ENCODE peak calls at places on chromosomes 12 and 14, in five cellular contexts. D, H, B, V and I are unnamed samples.
A peak's percentile ranks its signal among the peaks of the same experiment; 100 is the strongest.

GRCh38 chr14:61620130-61620946 is 75.0 kb upstream of the HIF1A start:
- DNase-seq in H (peak; percentile 35), D (no peak), B (no peak), V (peak; percentile 32), I (no peak)

GRCh38 chr14:71621966-71622365 is 310.3 kb upstream of the RGS6 start:
- DNase-seq in V (no peak), H (no peak), B (no peak), D (no peak), I (no peak)

GRCh38 chr14:69154779-69155178 is 1.9 kb upstream of the DCAF5 start:
- DNase-seq in B (no peak), H (no peak), D (no peak), V (peak; percentile 73), I (no peak)

GRCh38 chr14:69170848-69171247 is 17.9 kb upstream of the DCAF5 start:
- DNase-seq in V (no peak), B (no peak), D (no peak), H (no peak), I (no peak)

GRCh38 chr12:100234591-100235304 is 32.1 kb downstream of the DEPDC4 start:
- DNase-seq in B (no peak), D (peak; percentile 29), V (peak; percentile 44), H (peak; percentile 1), I (peak; percentile 48)

GRCh38 chr14:63249112-63249511 is 44.9 kb downstream of the RHOJ start:
- DNase-seq in H (no peak), V (no peak), B (no peak), D (no peak), I (no peak)

GRCh38 chr12:83985068-83985467 is 927.5 kb downstream of the SLC6A15 start:
- DNase-seq in H (no peak), V (no peak), D (no peak), B (no peak), I (no peak)

GRCh38 chr14:92690171-92691011 is 58.0 kb downstream of the LGMN start:
- DNase-seq in D (peak; percentile 59), H (no peak), B (no peak), V (peak; percentile 45), I (no peak)

GRCh38 chr14:58823309-58823708 is 185.5 kb downstream of the DACT1 start:
- DNase-seq in D (no peak), V (no peak), H (no peak), B (no peak), I (no peak)

GRCh38 chr12:113214938-113215400 is 6.3 kb upstream of the TPCN1 start:
- DNase-seq in H (peak; percentile 80), D (peak; percentile 93), B (no peak), V (peak; percentile 81), I (no peak)

GRCh38 chr12:9760699-9761406 is at the start of gene CD69:
- DNase-seq in V (no peak), B (no peak), H (peak; percentile 95), D (no peak), I (no peak)

GRCh38 chr12:83040339-83040738 is 353.6 kb downstream of the TMTC2 start:
- DNase-seq in H (no peak), V (no peak), D (no peak), B (no peak), I (no peak)

DNA sequence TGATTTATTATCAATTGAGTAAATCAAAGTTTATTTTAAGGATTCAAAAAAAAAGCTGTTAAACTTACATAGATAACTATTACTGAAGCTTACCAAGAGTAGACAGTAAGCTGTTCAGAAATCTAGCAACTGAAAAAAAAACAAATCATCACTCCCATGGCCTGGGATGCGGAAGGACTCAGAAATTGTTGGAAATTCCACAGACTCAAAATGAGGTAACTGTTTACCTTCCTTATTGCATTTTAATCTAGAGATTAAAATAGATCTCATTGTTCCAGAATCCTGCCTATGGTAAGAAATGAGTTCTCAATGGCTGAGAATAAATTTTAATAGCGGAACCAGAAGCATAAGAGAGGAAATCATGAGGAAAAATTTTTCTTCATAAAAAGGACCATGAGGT is 87.2 kb downstream of the PPM1H start:
- DNase-seq in D (no peak), H (no peak), B (no peak), V (no peak), I (no peak)
- H3K9ac ChIP-seq in D (no peak overlapping the region), H (no peak overlapping the region), B (no peak overlapping the region), V (no peak overlapping the region), I (no peak overlapping the region)

GRCh38 chr14:89422181-89422951 is 5.3 kb upstream of the FOXN3 start:
- DNase-seq in H (no peak), D (no peak), B (no peak), V (no peak), I (no peak)
- TF ChIP-seq POLR2AphosphoS5 in H (no peak), D (no peak), B (no peak), V (no peak), I (no peak)

DNA sequence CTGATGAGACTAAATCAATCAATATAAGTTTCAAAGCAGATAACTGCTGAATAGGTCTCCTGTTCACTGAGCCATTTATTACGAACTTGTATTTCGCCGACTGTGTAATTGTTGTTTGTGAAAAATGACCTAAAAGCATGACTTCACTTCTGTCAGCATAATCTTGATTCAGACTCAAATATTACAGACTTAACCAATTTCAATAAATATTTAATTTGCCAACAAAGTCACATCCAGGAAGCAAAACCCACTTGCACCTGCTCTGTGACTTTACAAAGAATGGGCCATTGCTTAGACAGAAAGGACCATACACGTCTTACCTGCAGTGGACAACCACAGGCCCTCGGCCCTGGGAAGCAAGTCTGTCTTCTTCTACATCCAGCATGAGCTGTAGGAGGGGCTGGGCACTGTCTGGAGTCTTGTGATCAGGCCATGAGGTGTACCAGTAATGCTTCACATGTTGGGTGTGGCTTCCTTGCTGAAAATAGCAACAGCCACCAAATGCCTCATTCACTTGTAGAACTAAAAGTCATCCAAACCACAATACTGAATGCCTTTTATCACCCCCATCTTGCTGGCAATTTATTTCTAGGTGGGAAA is 23.5 kb upstream of the PTPRB start:
- DNase-seq in B (no peak), V (no peak), D (peak; percentile 18), H (no peak), I (no peak)
- H3K27ac ChIP-seq in B (no peak overlapping the region), V (no peak overlapping the region), D (no peak overlapping the region), H (no peak overlapping the region), I (no peak overlapping the region)

DNA sequence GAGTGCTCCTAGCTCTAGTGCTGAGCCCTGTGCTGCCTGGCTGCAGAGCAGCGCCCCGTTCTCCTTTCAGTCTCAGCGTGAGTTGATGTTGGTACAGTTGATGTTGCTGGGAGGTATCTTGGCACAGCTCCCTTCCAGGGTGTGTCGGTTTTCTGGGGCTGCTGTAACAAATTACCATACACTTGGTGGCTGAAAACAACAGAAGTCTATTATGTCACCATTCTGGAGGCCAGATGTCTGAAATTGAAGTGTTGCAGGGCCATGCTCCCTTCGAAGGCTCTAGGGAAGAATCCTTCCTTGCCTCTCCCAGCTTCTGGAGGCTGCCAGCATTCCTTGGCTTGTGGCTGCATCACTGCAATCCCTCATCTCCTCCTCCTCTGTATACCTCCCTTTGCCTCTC is 151.4 kb downstream of the TSPAN9 start:
- DNase-seq in H (no peak), V (no peak), D (no peak), B (no peak), I (no peak)
- H3K9ac ChIP-seq in H (no peak overlapping the region), V (no peak overlapping the region), D (no peak overlapping the region), B (no peak overlapping the region), I (no peak overlapping the region)

GRCh38 chr12:87112946-87113345 is 856.8 kb upstream of the MGAT4C start:
- DNase-seq in B (no peak), H (no peak), V (no peak), D (no peak), I (no peak)

DNA sequence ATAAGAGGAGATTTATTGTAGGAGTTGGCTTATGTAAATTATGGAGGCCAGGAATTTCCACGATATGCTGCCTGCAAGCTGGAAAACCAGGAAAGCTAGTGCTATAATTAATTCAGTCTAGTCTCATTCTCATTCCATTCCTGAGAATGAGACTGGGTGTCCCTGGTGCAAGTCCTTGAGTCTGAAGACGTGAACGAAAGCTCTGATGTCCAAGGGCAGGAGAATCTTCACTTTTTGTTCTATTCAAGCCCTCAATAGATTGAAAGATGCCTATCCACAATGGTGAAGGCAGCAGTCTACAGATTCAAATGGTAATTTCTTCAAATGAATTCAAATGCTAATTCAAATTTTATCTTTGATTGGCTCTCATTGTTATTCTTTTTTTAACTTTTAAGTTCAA is 851.1 kb upstream of the MGAT4C start:
- DNase-seq in B (no peak), D (no peak), H (no peak), V (no peak), I (no peak)
- TF ChIP-seq POLR2AphosphoS5 in B (no peak), D (no peak), H (no peak), V (no peak), I (no peak)

DNA sequence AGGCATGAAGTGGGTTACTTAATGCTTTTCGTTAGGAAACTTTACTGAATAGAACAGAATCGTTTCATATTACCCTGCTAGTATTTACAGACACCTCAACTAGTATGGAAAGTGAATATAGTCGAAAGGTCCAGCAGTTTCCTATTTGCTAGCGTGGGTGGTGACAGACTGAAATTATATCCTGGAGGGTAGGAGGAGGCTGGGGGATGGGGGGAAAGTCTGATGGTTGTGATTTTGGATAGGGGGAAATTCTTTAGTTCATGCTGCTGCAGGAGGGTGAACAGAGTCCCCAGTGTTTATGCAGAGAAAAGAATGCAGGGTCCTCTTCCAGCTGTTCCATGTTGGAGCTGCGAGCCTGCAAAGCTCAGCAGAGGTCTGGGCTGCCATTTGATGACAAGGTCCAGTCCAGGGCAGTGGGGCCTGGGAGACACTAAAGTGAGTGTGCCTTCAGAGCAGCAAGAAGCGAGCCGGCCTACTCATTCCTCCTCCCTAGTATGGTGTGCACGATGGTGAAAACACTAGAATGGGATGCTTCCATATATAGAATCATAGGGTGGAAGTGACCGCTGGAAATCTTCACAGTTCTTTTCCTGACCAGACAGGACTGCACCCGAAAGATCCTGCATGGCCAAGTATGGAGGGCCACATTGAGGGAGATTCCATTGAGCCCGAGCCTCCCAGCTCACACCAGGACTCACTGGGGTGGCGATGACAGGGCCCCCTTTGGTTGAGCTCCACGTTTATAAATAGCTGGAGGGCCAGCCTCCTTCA is 2.1 kb downstream of the SAMD4A start:
- DNase-seq in D (no peak), H (no peak), V (peak; percentile 31), B (no peak), I (no peak)
- H3K27ac ChIP-seq in D (no peak overlapping the region), H (no peak overlapping the region), V (peak overlapping the region; percentile 30), B (no peak overlapping the region), I (no peak overlapping the region)

DNA sequence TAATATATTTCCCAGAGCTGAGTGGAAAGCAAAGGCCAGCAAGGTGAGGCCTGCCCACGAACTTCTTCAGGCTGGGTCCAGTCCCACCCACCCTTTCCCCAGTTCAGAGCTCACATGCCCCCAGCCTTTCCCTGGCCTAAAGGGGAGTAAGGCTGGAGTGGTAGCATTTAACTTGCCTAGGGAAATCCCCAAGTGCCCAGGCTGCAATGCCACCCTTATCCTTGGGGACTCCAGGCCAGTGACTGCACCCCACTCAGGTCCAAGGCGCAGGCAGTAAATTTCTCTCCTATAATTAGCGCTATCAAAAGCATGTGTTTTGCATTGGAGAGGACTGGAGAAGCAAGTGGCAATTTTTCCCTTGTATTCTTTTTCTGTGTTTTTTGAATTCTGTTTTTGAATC is 3.7 kb upstream of the HOXC6 start:
- DNase-seq in V (no peak), B (no peak), D (no peak), H (no peak), I (no peak)
- H3K9ac ChIP-seq in V (no peak overlapping the region), B (no peak overlapping the region), D (no peak overlapping the region), H (no peak overlapping the region), I (peak overlapping the region; percentile 99)